ENCODE peak calls at places on chromosomes 16 and 17, in six cellular contexts. I is Daoy; J is RCC 7860; V is foreskin fibroblast; T is NCI-H1092 treated with DMSO at 0.1 percent for 48 hours; U is activated naive CD4-positive, alpha-beta T cell treated with Interleukin-2 at 50 U/mL for 16 hours. G is an unnamed sample.

GRCh38 chr17:78474631-78475146 is 96.2 kb downstream of the PGS1 start:
- DNase-seq in I (no peak), J (no peak), V (no peak), T (no peak), U (peak), G (no peak)

GRCh38 chr17:33981713-33982601 is 273.1 kb upstream of the CCL2 start:
- DNase-seq in I (peak), J (no peak), V (no peak), T (peak), U (no peak), G (no peak)

GRCh38 chr17:80192268-80192667 is 22.4 kb downstream of the CARD14 start:
- DNase-seq in I (no peak), J (no peak), V (no peak), T (no peak), U (no peak), G (no peak)

GRCh38 chr17:41419712-41420111 is 4.7 kb downstream of the KRT37 start:
- DNase-seq in I (no peak), J (no peak), V (no peak), T (no peak), U (no peak), G (no peak)

GRCh38 chr16:49462989-49463371 is 89.4 kb downstream of the C16orf78 start:
- DNase-seq in I (no peak), J (no peak), V (no peak), T (peak), U (no peak), G (no peak)

GRCh38 chr17:73934696-73935095 is 268.8 kb upstream of the RPL38 start:
- DNase-seq in I (no peak), J (no peak), V (no peak), T (no peak), U (no peak), G (no peak)

GRCh38 chr17:67050476-67051154 is 6.3 kb downstream of the CACNG1 start:
- DNase-seq in I (no peak), J (no peak), V (peak), T (no peak), U (no peak), G (no peak)

GRCh38 chr16:56950881-56951771 is 10.6 kb upstream of the CETP start:
- DNase-seq in I (peak), J (no peak), V (peak), T (peak), U (peak), G (peak)

GRCh38 chr16:80778707-80779106 is 25.7 kb downstream of the CDYL2 start:
- DNase-seq in I (no peak), J (no peak), V (no peak), T (no peak), U (no peak), G (no peak)

GRCh38 chr17:27413792-27414191 is 42.5 kb upstream of the KSR1 start:
- DNase-seq in I (no peak), J (no peak), V (no peak), T (no peak), U (no peak), G (no peak)

GRCh38 chr16:85898521-85899442 is at the start of gene IRF8:
- DNase-seq in I (no peak), J (no peak), V (peak), T (no peak), U (peak), G (peak)

GRCh38 chr17:81821603-81822311 is 11.3 kb downstream of the MCRIP1 start:
- DNase-seq in I (peak), J (peak), V (peak), T (no peak), U (peak), G (peak)

GRCh38 chr16:12801511-12802042 is 2.1 kb downstream of the CPPED1 start:
- DNase-seq in I (peak), J (peak), V (peak), T (no peak), U (no peak), G (no peak)

GRCh38 chr16:87951550-87952538 is 610 bp downstream of the BANP start:
- DNase-seq in I (no peak), J (no peak), V (peak), T (peak), U (peak), G (no peak)

GRCh38 chr17:76643553-76644148 is at the start of gene ST6GALNAC1:
- DNase-seq in I (peak), J (no peak), V (no peak), T (no peak), U (peak), G (no peak)

GRCh38 chr17:61015966-61016365 is 338.3 kb downstream of the BCAS3 start:
- DNase-seq in I (no peak), J (no peak), V (peak), T (no peak), U (no peak), G (no peak)

G was measured in right lobe of liver.